ENCODE peak calls at places on chromosomes 5 and 9, in eight cellular contexts. S is AG04450, Y is GM23338, N is A549, B is Peyer's patch, D is colonic mucosa, W is stomach, Q is kidney. Z is an unnamed sample.

GRCh38 chr5:179377421-179378115 is 32.3 kb upstream of the ADAMTS2 start:
- DNase-seq in Q (peak; percentile 71), N (no peak), W (peak; percentile 3), D (no peak), Y (no peak), B (no peak), S (no peak), Z (no peak)

GRCh38 chr5:672329-673139 is 20.6 kb downstream of the TPPP start:
- DNase-seq in N (peak; percentile 79), D (peak; percentile 69), W (peak; percentile 64), Y (peak; percentile 93), Q (peak; percentile 85), B (peak; percentile 92), S (peak; percentile 39), Z (peak; percentile 80)

GRCh38 chr9:137632432-137633161 is 13.8 kb downstream of the EHMT1 start:
- DNase-seq in Q (no peak), Y (no peak), S (no peak), N (no peak), D (no peak), W (no peak), B (peak; percentile 35), Z (no peak)

GRCh38 chr5:71537681-71538080 is 49.5 kb upstream of the MCCC2 start:
- DNase-seq in W (no peak), Q (no peak), D (no peak), N (no peak), B (no peak), S (no peak), Y (peak; percentile 8), Z (no peak)

GRCh38 chr9:120729796-120730195 is 15.5 kb upstream of the MEGF9 start:
- DNase-seq in B (no peak), W (no peak), D (no peak), S (no peak), N (no peak), Y (peak; percentile 76), Q (no peak), Z (no peak)

GRCh38 chr5:58545912-58546311 is 37.0 kb upstream of the RAB3C start:
- DNase-seq in Y (no peak), D (no peak), Q (no peak), B (no peak), W (no peak), S (no peak), N (peak; percentile 10), Z (no peak)

GRCh38 chr9:93945400-93946337 is 9.5 kb downstream of the BARX1 start:
- DNase-seq in D (peak; percentile 29), Y (peak; percentile 55), W (no peak), S (no peak), Q (no peak), N (no peak), B (no peak), Z (no peak)

GRCh38 chr5:132473608-132474007 is 17.0 kb downstream of the IRF1 start:
- DNase-seq in N (no peak), D (no peak), W (peak; percentile 10), Y (no peak), B (no peak), S (no peak), Q (peak; percentile 16), Z (no peak)

GRCh38 chr5:60597570-60597969 is 102.4 kb downstream of the DEPDC1B start:
- DNase-seq in W (no peak), N (no peak), Q (no peak), B (no peak), Y (no peak), D (no peak), S (no peak), Z (no peak)

GRCh38 chr5:81717221-81717620 is 33.7 kb downstream of the SSBP2 start:
- DNase-seq in N (no peak), B (no peak), Y (no peak), W (no peak), Q (no peak), D (no peak), S (no peak), Z (no peak)
- H3K27ac ChIP-seq in N (no peak overlapping the region), B (no peak overlapping the region), Y (no peak overlapping the region), W (no peak overlapping the region), Q (no peak overlapping the region), D (no peak overlapping the region), S (no peak overlapping the region), Z (no peak overlapping the region)

GRCh38 chr9:113596616-113597320 is 133.2 kb downstream of the RGS3 start:
- DNase-seq in B (no peak), Y (no peak), S (no peak), N (no peak), D (no peak), Q (peak; percentile 65), W (no peak), Z (no peak)

GRCh38 chr9:113599647-113600476 is 136.3 kb downstream of the RGS3 start:
- DNase-seq in N (no peak), D (no peak), S (no peak), Q (peak; percentile 55), W (no peak), Y (peak; percentile 68), B (peak; percentile 42), Z (no peak)

GRCh38 chr9:113598883-113599282 is 135.4 kb downstream of the RGS3 start:
- DNase-seq in S (no peak), Y (no peak), D (no peak), B (no peak), W (no peak), Q (no peak), N (no peak), Z (no peak)

GRCh38 chr9:113598451-113598850 is 134.9 kb downstream of the RGS3 start:
- DNase-seq in Q (peak; percentile 58), D (no peak), N (no peak), B (peak; percentile 44), W (no peak), Y (no peak), S (no peak), Z (no peak)

DNA sequence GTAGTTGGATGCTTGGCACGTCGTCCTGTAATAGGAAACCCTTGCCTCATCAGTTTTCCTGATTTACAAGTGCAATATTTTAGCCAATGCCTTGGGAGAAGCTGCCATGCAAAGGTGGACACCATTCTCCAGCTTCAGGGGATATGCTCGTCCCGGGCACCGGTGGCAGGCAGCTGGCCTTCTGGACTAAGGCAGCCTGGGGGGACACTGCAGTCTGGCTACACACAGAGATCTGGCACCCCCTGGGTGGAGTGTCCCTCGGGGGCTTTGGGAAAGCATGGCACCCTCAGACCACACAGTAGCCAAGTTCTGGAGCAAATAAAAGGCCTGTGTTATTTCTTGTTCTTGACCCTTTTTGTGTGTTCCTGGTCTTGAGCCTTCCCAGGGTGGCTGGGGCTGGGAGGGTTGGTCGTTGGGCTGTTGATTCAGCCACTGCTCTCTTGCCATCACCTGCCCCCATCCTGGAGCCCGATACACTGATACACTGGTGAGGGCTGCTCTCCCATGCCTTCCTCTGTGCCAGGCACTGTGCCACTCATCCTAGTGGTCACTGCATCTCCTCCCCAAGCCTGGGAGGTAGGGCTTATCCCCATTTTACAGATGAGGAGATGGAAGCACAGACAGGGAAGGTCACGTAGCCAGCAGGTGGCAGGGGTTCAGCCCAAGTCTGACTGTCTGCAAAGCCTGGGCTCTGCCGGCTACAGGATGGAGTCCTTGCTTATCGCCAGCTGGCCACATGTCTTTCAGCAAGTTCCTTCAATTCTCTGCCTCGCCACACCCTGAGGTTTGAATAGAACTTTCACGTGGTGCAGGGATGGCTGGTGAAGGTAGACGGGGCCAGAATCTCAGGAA is 134.1 kb downstream of the RGS3 start:
- DNase-seq in Y (no peak), W (no peak), D (no peak), N (no peak), B (peak; percentile 35), S (no peak), Q (peak; percentile 52), Z (no peak)
- H3K4me3 ChIP-seq in Y (no peak overlapping the region), W (no peak overlapping the region), D (no peak overlapping the region), N (no peak overlapping the region), B (no peak overlapping the region), S (peak overlapping the region; percentile 17), Q (peak overlapping the region; percentile 94), Z (no peak overlapping the region)

GRCh38 chr9:114434878-114435311 is 47.1 kb upstream of the AKNA start:
- DNase-seq in S (no peak), Q (no peak), B (peak; percentile 19), N (peak; percentile 63), Y (peak; percentile 87), D (no peak), W (no peak), Z (no peak)
- TF ChIP-seq CTCF in S (peak; percentile 75), Q (peak; percentile 33), B (peak; percentile 44), N (peak; percentile 66), Y (peak; percentile 94), D (peak; percentile 23), W (peak; percentile 10), Z (no peak)

DNA sequence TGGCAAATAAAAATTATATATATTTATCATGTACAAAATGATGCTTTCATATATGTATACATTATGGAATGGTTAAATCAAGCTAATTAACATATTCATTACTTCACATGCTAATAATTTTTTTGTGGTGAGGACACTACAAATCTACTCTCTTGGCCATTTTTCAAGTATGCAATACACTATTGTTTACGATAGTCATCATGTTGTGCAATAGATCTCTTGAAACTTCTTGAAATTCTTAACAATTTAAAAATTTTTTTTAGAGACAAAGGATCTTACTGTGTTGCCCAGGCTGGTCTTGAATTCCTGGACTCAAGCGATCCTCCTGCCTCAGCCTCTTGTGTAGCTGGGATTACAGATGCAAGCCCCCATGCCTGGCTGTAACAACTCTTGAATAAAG is 45.2 kb upstream of the SHOC1 start:
- DNase-seq in B (no peak), W (no peak), Y (no peak), N (no peak), S (no peak), D (no peak), Q (no peak), Z (no peak)
- H3K27ac ChIP-seq in B (no peak overlapping the region), W (no peak overlapping the region), Y (no peak overlapping the region), N (no peak overlapping the region), S (no peak overlapping the region), D (no peak overlapping the region), Q (no peak overlapping the region), Z (no peak overlapping the region)

GRCh38 chr9:100671811-100672305 is 94.0 kb downstream of the CAVIN4 start:
- DNase-seq in W (no peak), Q (no peak), S (no peak), N (no peak), B (no peak), Y (peak; percentile 5), D (no peak), Z (no peak)

GRCh38 chr9:100674419-100675122 is 96.7 kb downstream of the CAVIN4 start:
- DNase-seq in S (no peak), B (no peak), N (no peak), Q (no peak), Y (no peak), W (no peak), D (no peak), Z (no peak)

GRCh38 chr9:100669968-100670367 is 92.1 kb downstream of the CAVIN4 start:
- DNase-seq in N (no peak), S (no peak), Q (no peak), B (no peak), Y (peak; percentile 75), D (no peak), W (no peak), Z (no peak)

GRCh38 chr9:100670719-100671118 is 92.8 kb downstream of the CAVIN4 start:
- DNase-seq in B (no peak), W (no peak), S (no peak), N (no peak), Q (no peak), D (no peak), Y (peak; percentile 44), Z (no peak)

GRCh38 chr9:100673249-100673648 is 95.4 kb downstream of the CAVIN4 start:
- DNase-seq in W (no peak), Q (no peak), N (no peak), Y (no peak), S (no peak), D (no peak), B (no peak), Z (no peak)
- H3K4me3 ChIP-seq in W (no peak overlapping the region), Q (no peak overlapping the region), N (no peak overlapping the region), Y (no peak overlapping the region), S (no peak overlapping the region), D (no peak overlapping the region), B (no peak overlapping the region), Z (no peak overlapping the region)

Z was measured in lung.